ENCODE peak calls at places on chromosomes 3 and 15, in four cellular contexts. One of them, this sample, is unnamed. For H3K4me1, the result is how much of the 10 kb centered on the place peaks cover.

GRCh38 chr15:92023971-92024370 is 170.5 kb downstream of the SLCO3A1 start:
- DNase-seq in mammary epithelial cell: no peak
- DNase-seq in keratinocyte: no peak
- DNase-seq in A549: no peak
- DNase-seq in this sample: no peak

GRCh38 chr3:60497922-60498321 is 753.3 kb downstream of the FHIT start:
- DNase-seq in keratinocyte: no peak
- DNase-seq in A549: no peak
- DNase-seq in mammary epithelial cell: no peak
- DNase-seq in this sample: no peak

GRCh38 chr15:26662226-26662750 is 110.6 kb downstream of the GABRB3 start:
- DNase-seq in A549: no peak
- DNase-seq in keratinocyte: no peak
- DNase-seq in mammary epithelial cell: no peak
- DNase-seq in this sample: no peak

GRCh38 chr15:72554471-72555425 is 80.6 kb downstream of the ARIH1 start:
- DNase-seq in A549: peak
- DNase-seq in keratinocyte: peak
- DNase-seq in mammary epithelial cell: peak
- DNase-seq in this sample: peak

GRCh38 chr3:148077318-148077923 is 620.3 kb upstream of the AGTR1 start:
- DNase-seq in mammary epithelial cell: peak
- DNase-seq in A549: peak
- DNase-seq in keratinocyte: no peak
- DNase-seq in this sample: peak

GRCh38 chr3:171156455-171157005 is 130.0 kb upstream of the SLC2A2 start:
- DNase-seq in mammary epithelial cell: peak
- DNase-seq in keratinocyte: peak
- DNase-seq in A549: peak
- DNase-seq in this sample: peak

GRCh38 chr3:134567605-134568004 is 81.7 kb downstream of the CEP63 start:
- DNase-seq in keratinocyte: no peak
- DNase-seq in mammary epithelial cell: no peak
- DNase-seq in A549: no peak
- DNase-seq in this sample: no peak

GRCh38 chr3:172221550-172221949 is 182.2 kb downstream of the FNDC3B start:
- DNase-seq in A549: no peak
- DNase-seq in mammary epithelial cell: peak
- DNase-seq in keratinocyte: peak
- DNase-seq in this sample: peak

GRCh38 chr15:71050461-71050860 is 64.8 kb upstream of the THSD4 start:
- DNase-seq in mammary epithelial cell: peak
- DNase-seq in keratinocyte: peak
- DNase-seq in A549: no peak
- DNase-seq in this sample: no peak
- H3K27ac ChIP-seq in mammary epithelial cell: peak
- H3K27ac ChIP-seq in keratinocyte: peak
- H3K27ac ChIP-seq in A549: no peak
- H3K27ac ChIP-seq in this sample: peak

GRCh38 chr15:95646892-95647291 is 683.6 kb upstream of the NR2F2 start:
- DNase-seq in A549: no peak
- DNase-seq in keratinocyte: no peak
- DNase-seq in mammary epithelial cell: no peak
- DNase-seq in this sample: no peak

GRCh38 chr15:95646484-95646883 is 684.0 kb upstream of the NR2F2 start:
- DNase-seq in keratinocyte: no peak
- DNase-seq in A549: no peak
- DNase-seq in mammary epithelial cell: no peak
- DNase-seq in this sample: no peak

GRCh38 chr15:95645791-95646338 is 684.6 kb upstream of the NR2F2 start:
- DNase-seq in keratinocyte: no peak
- DNase-seq in A549: no peak
- DNase-seq in mammary epithelial cell: no peak
- DNase-seq in this sample: no peak

GRCh38 chr15:95644476-95644875 is 686.0 kb upstream of the NR2F2 start:
- DNase-seq in keratinocyte: no peak
- DNase-seq in mammary epithelial cell: no peak
- DNase-seq in A549: no peak
- DNase-seq in this sample: no peak

DNA sequence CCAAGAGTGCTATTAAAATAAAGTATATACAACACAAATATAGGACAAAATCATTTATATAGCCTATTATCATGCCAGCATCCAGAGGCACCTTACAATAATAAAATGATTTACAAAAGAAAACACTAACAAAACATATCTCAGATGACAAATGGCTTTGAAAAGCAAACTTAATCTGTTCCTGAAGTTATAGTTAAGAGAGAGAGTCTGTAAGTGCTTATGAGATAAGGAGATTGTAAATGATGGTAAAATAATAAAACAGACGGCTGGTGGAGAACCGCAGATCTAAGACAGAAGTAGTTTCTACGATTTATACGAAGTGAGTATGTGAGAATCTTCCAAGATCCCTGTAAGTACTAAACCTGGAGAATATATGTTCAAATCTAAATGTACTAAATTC is 682.6 kb upstream of the NR2F2 start:
- DNase-seq in mammary epithelial cell: no peak
- DNase-seq in A549: no peak
- DNase-seq in keratinocyte: no peak
- DNase-seq in this sample: no peak
- H3K4me1 ChIP-seq in mammary epithelial cell: under half
- H3K4me1 ChIP-seq in A549: under half
- H3K4me1 ChIP-seq in keratinocyte: under half
- H3K4me1 ChIP-seq in this sample: under half

DNA sequence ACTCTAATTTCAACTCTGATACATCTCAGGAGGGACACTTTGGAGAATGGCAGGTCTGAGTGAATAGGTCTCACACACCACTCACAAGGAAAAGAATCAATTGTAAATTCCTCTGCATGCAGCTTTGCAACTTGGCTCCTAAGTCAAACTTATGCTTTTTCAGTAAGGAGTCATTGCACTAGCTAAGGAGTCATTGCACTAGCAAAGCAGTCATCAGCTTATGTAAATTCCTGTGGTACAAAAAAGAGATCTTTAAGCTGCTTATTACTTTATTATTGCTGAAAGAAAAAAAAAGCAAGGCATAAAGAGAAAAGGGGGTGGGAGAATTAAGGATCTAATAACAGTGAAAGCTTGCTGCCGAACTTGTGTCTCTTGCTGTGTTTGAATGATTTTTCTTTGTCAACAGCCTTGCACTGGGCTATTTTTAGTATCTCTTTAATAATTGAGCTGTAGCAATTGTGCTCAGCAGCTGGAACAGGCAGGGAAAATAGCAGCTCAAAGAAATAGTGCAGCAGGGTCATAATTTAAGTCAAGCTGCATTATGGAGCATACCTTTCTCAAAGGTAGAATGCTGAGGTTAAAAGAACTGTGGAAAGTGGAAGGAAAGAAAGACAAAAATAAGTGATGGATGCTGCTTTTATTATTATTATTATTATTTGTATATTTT is 154.3 kb upstream of the ARPP21 start:
- DNase-seq in keratinocyte: no peak
- DNase-seq in A549: no peak
- DNase-seq in mammary epithelial cell: no peak
- DNase-seq in this sample: no peak
- H3K4me2 ChIP-seq in keratinocyte: no peak
- H3K4me2 ChIP-seq in A549: no peak
- H3K4me2 ChIP-seq in mammary epithelial cell: no peak
- H3K4me2 ChIP-seq in this sample: no peak

DNA sequence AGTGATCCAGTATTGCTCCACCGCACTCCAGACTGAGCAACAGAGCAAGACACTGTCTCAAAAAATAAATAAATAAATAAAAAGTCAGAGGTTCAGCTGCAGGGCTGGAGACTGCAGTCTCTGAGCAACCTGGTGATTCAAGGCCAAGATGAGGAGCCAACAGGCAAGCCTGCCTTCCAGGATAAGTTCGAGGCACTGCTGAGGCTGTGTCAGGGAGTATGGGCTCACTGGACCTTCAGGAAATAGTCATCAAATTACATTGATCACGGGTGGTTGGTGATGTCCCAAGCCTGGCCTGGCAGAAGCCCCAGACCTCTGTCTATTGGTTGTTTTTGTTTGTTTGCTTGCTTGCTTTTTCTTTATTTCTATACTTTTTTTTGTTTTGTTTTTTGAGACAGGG is 41.5 kb downstream of the IDH2 start:
- DNase-seq in keratinocyte: no peak
- DNase-seq in A549: no peak
- DNase-seq in mammary epithelial cell: no peak
- DNase-seq in this sample: no peak
- H3K27ac ChIP-seq in keratinocyte: no peak
- H3K27ac ChIP-seq in A549: no peak
- H3K27ac ChIP-seq in mammary epithelial cell: no peak
- H3K27ac ChIP-seq in this sample: no peak

This sample was measured in fibroblast of lung.